ENCODE peak calls at places on chromosomes 12 and 14, in four cellular contexts. D is gastrocnemius medialis, V is epithelial cell of esophagus, J is AG09309. A is an unnamed sample.

GRCh38 chr14:103402700-103403099 is 17.5 kb downstream of the MARK3 start:
- DNase-seq in D (no peak), J (no peak), V (peak; percentile 47), A (peak; percentile 47)

GRCh38 chr14:104801284-104802119 is 601 bp downstream of the ZBTB42 start:
- DNase-seq in D (no peak), V (peak; percentile 14), J (no peak), A (no peak)

GRCh38 chr12:123942277-123942653 is 30.4 kb downstream of the CCDC92 start:
- DNase-seq in D (no peak), J (peak; percentile 87), V (peak; percentile 20), A (peak; percentile 70)

GRCh38 chr14:90722590-90722989 is 93.6 kb downstream of the TTC7B start:
- DNase-seq in D (no peak), J (no peak), V (no peak), A (no peak)

GRCh38 chr12:63900922-63901793 is 56.7 kb downstream of the SRGAP1 start:
- DNase-seq in V (peak; percentile 87), D (no peak), J (no peak), A (no peak)

GRCh38 chr12:98635657-98636323 is 8.8 kb downstream of the IKBIP start:
- DNase-seq in D (no peak), V (peak; percentile 89), J (peak; percentile 13), A (peak; percentile 76)

GRCh38 chr12:27635349-27635972 is 60.8 kb upstream of the REP15 start:
- DNase-seq in D (no peak), V (peak; percentile 70), J (peak; percentile 42), A (peak; percentile 83)

GRCh38 chr14:104855532-104856090 is 9.5 kb upstream of the CEP170B start:
- DNase-seq in V (no peak), J (no peak), D (no peak), A (no peak)

GRCh38 chr14:53109028-53109687 is 44.0 kb downstream of the DDHD1 start:
- DNase-seq in J (no peak), D (no peak), V (no peak), A (no peak)

GRCh38 chr12:53713516-53713915 is 13.7 kb downstream of the CALCOCO1 start:
- DNase-seq in D (no peak), V (no peak), J (no peak), A (no peak)

GRCh38 chr14:105528859-105529505 is 2.6 kb downstream of the TMEM121 start:
- DNase-seq in D (no peak), J (no peak), V (no peak), A (no peak)

GRCh38 chr12:93663729-93664084 is 13.5 kb upstream of the CRADD start:
- DNase-seq in D (no peak), J (no peak), V (no peak), A (no peak)

GRCh38 chr12:93660996-93661395 is 16.2 kb upstream of the CRADD start:
- DNase-seq in D (no peak), V (no peak), J (no peak), A (no peak)

GRCh38 chr12:93667672-93668071 is 9.5 kb upstream of the CRADD start:
- DNase-seq in V (no peak), J (no peak), D (no peak), A (peak; percentile 43)

GRCh38 chr12:93662961-93663728 is 14.0 kb upstream of the CRADD start:
- DNase-seq in D (peak; percentile 52), V (no peak), J (no peak), A (peak; percentile 34)

GRCh38 chr12:93664573-93665138 is 12.5 kb upstream of the CRADD start:
- DNase-seq in J (no peak), D (no peak), V (peak; percentile 77), A (peak; percentile 27)
- TF ChIP-seq CTCF in J (no peak), D (no peak), V (no peak), A (no peak)

DNA sequence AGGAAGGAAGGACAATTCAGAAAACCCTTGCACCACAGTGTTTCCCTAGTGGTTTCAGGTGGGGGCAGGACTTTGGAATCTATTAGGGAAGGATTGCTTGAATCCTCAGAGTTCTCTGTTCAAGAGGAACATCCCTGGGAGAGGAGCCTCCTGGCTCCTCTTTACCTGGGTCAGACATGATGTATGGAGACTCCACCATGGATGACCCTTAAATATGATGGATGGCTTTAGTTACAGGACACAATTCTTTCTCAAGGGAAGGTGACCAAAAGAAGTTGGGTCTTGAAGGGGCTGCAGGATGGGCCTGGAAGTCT is 396.6 kb downstream of the NRXN3 start:
- DNase-seq in V (no peak), D (no peak), J (no peak), A (no peak)
- TF ChIP-seq CTCF in V (no peak), D (no peak), J (no peak), A (no peak)

DNA sequence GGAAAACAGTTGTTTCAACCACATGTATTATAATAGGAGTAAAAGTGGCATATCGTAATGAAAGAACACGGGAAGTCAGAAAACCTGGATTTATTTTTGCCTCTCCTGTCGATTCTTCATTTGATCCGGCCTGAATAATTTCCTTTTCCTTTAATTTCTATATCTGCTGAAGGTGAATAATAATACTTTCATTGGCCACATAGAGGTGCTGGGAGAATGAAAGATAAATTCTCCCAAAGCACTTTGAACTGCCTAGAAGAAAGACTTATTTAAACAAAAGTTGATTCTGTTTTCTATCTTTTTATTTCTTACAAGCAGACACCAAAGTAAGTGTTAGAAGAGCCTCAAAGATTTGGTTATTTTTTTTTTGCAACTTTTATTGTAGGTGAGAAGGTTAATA is 339.1 kb downstream of the RAD51B start:
- DNase-seq in D (no peak), J (no peak), V (no peak), A (peak; percentile 50)
- TF ChIP-seq CTCF in D (no peak), J (no peak), V (no peak), A (no peak)

GRCh38 chr12:39672976-39673375 is 53.4 kb upstream of the ABCD2 start:
- DNase-seq in V (no peak), J (no peak), D (no peak), A (no peak)

GRCh38 chr12:39671898-39672875 is 52.6 kb upstream of the ABCD2 start:
- DNase-seq in D (no peak), V (no peak), J (no peak), A (no peak)

GRCh38 chr12:39675263-39675662 is 55.7 kb upstream of the ABCD2 start:
- DNase-seq in D (no peak), V (no peak), J (no peak), A (no peak)
- TF ChIP-seq CTCF in D (no peak), V (no peak), J (no peak), A (no peak)

A was measured in fibroblast of the aortic adventitia.